ENCODE peak calls at places on chromosome 13, in ten cellular contexts. C is EL; D is effector CD4-positive, alpha-beta T cell; G is IMR-90; S is glutamatergic neuron; F is non-pigmented ciliary epithelial cell; I is activated T-cell treated with anti-CD3 and anti-CD28 coated beads for 1 hour; K is left lung; Q is central memory CD8-positive, alpha-beta T cell; H is fibroblast of pulmonary artery. T is an unnamed sample.

GRCh38 chr13:73656863-73657262 is 477.3 kb downstream of the KLF12 start:
- DNase-seq in C (peak), D (no peak), G (peak), S (no peak), F (no peak), I (no peak), K (no peak), Q (no peak), H (peak), T (no peak)

GRCh38 chr13:40388617-40389016 is 277.8 kb downstream of the FOXO1 start:
- DNase-seq in C (peak), D (peak), G (peak), S (no peak), F (no peak), I (peak), K (peak), Q (peak), H (no peak), T (no peak)

GRCh38 chr13:114025432-114026127 is 51.7 kb upstream of the C13orf46 start:
- DNase-seq in C (no peak), D (no peak), G (peak), S (peak), F (no peak), I (no peak), K (no peak), Q (no peak), H (peak), T (no peak)

GRCh38 chr13:94312511-94313191 is 166.8 kb downstream of the DCT start:
- DNase-seq in C (no peak), D (no peak), G (no peak), S (no peak), F (no peak), I (no peak), K (no peak), Q (no peak), H (no peak), T (no peak)

GRCh38 chr13:26697069-26697955 is 63.3 kb downstream of the GPR12 start:
- DNase-seq in C (no peak), D (no peak), G (no peak), S (no peak), F (no peak), I (no peak), K (no peak), Q (no peak), H (no peak), T (no peak)

GRCh38 chr13:20882206-20882605 is 20.3 kb downstream of the XPO4 start:
- DNase-seq in C (peak), D (no peak), G (peak), S (no peak), F (no peak), I (no peak), K (no peak), Q (no peak), H (peak), T (no peak)

GRCh38 chr13:40589285-40590109 is 76.9 kb downstream of the FOXO1 start:
- DNase-seq in C (peak), D (no peak), G (no peak), S (no peak), F (peak), I (no peak), K (peak), Q (no peak), H (peak), T (peak)

GRCh38 chr13:112756081-112756480 is 66.2 kb downstream of the ATP11A start:
- DNase-seq in C (no peak), D (no peak), G (no peak), S (no peak), F (no peak), I (no peak), K (no peak), Q (no peak), H (no peak), T (no peak)

GRCh38 chr13:75704194-75704941 is 68.2 kb downstream of the LMO7 start:
- DNase-seq in C (peak), D (no peak), G (peak), S (no peak), F (peak), I (no peak), K (no peak), Q (no peak), H (peak), T (no peak)

GRCh38 chr13:27792393-27793218 is at the start of gene GSX1:
- DNase-seq in C (peak), D (peak), G (peak), S (peak), F (peak), I (peak), K (peak), Q (peak), H (peak), T (no peak)

GRCh38 chr13:46951516-46951915 is 54.7 kb upstream of the HTR2A start:
- DNase-seq in C (peak), D (no peak), G (no peak), S (no peak), F (no peak), I (no peak), K (no peak), Q (no peak), H (no peak), T (peak)

GRCh38 chr13:39836038-39836437 is 180.6 kb downstream of the COG6 start:
- DNase-seq in C (no peak), D (no peak), G (no peak), S (no peak), F (no peak), I (no peak), K (no peak), Q (no peak), H (no peak), T (no peak)

GRCh38 chr13:43879323-43880181 is at the start of the genes CCDC122 and LACC1:
- DNase-seq in C (peak), D (peak), G (peak), S (peak), F (no peak), I (peak), K (peak), Q (peak), H (peak), T (peak)

GRCh38 chr13:32989331-32989730 is 26.9 kb upstream of the KL start:
- DNase-seq in C (no peak), D (no peak), G (no peak), S (no peak), F (no peak), I (no peak), K (no peak), Q (no peak), H (no peak), T (no peak)

GRCh38 chr13:85501616-85502015 is 297.6 kb downstream of the SLITRK6 start:
- DNase-seq in C (no peak), D (no peak), G (no peak), S (no peak), F (no peak), I (no peak), K (no peak), Q (no peak), H (no peak), T (no peak)

GRCh38 chr13:20945952-20946383 is 43.4 kb upstream of the XPO4 start:
- DNase-seq in C (no peak), D (no peak), G (no peak), S (peak), F (no peak), I (no peak), K (peak), Q (no peak), H (no peak), T (no peak)

GRCh38 chr13:51869921-51870320 is 8.2 kb downstream of the CCDC70 start:
- DNase-seq in C (no peak), D (no peak), G (no peak), S (no peak), F (no peak), I (no peak), K (no peak), Q (no peak), H (no peak), T (no peak)

GRCh38 chr13:83995930-83996329 is 113.7 kb upstream of the SLITRK1 start:
- DNase-seq in C (no peak), D (no peak), G (no peak), S (no peak), F (no peak), I (no peak), K (no peak), Q (no peak), H (no peak), T (no peak)

GRCh38 chr13:40490086-40490723 is 176.2 kb downstream of the FOXO1 start:
- DNase-seq in C (no peak), D (peak), G (no peak), S (peak), F (no peak), I (peak), K (no peak), Q (no peak), H (no peak), T (no peak)

GRCh38 chr13:49219647-49220034 is 497 bp upstream of the MLNR start:
- DNase-seq in C (peak), D (no peak), G (no peak), S (no peak), F (no peak), I (no peak), K (no peak), Q (no peak), H (no peak), T (no peak)

GRCh38 chr13:38951525-38952313 is 38.9 kb downstream of the STOML3 start:
- DNase-seq in C (no peak), D (no peak), G (no peak), S (no peak), F (no peak), I (no peak), K (no peak), Q (no peak), H (peak), T (no peak)

GRCh38 chr13:32851083-32852064 is 164.8 kb upstream of the KL start:
- DNase-seq in C (no peak), D (no peak), G (no peak), S (no peak), F (no peak), I (no peak), K (no peak), Q (no peak), H (no peak), T (no peak)

GRCh38 chr13:101346161-101346560 is 70.1 kb downstream of the NALCN start:
- DNase-seq in C (peak), D (no peak), G (peak), S (no peak), F (no peak), I (no peak), K (no peak), Q (no peak), H (no peak), T (no peak)

GRCh38 chr13:106561551-106562170 is 6.3 kb downstream of the ARGLU1 start:
- DNase-seq in C (no peak), D (no peak), G (peak), S (no peak), F (no peak), I (no peak), K (no peak), Q (no peak), H (peak), T (no peak)

GRCh38 chr13:30371649-30372265 is 50.5 kb upstream of the UBE2L5 start:
- DNase-seq in C (peak), D (peak), G (peak), S (no peak), F (no peak), I (no peak), K (no peak), Q (peak), H (peak), T (no peak)

GRCh38 chr13:108816381-108816780 is 187.0 kb downstream of the MYO16 start:
- DNase-seq in C (no peak), D (no peak), G (no peak), S (no peak), F (no peak), I (no peak), K (no peak), Q (no peak), H (peak), T (no peak)

GRCh38 chr13:112868308-112868707 is 100.7 kb upstream of the MCF2L start:
- DNase-seq in C (no peak), D (no peak), G (no peak), S (no peak), F (no peak), I (no peak), K (no peak), Q (no peak), H (no peak), T (no peak)

GRCh38 chr13:65843314-65843731 is 1386.8 kb downstream of the PCDH9 start:
- DNase-seq in C (no peak), D (no peak), G (no peak), S (no peak), F (no peak), I (no peak), K (no peak), Q (no peak), H (no peak), T (no peak)

GRCh38 chr13:71661921-71662320 is 205.1 kb downstream of the DACH1 start:
- DNase-seq in C (no peak), D (no peak), G (peak), S (no peak), F (peak), I (no peak), K (no peak), Q (no peak), H (peak), T (no peak)

T was measured in RWPE2.